ENCODE peak calls at places on chromosomes 4 and X, in ten cellular contexts. D is tibial nerve, B is GM23338, L is CD14-positive monocyte, T is upper lobe of left lung, Z is cardiac muscle cell, U is endothelial cell, Y is H9, P is spleen, E is neural progenitor cell. G is an unnamed sample.

GRCh38 chrX:54182194-54182863 is 725 bp downstream of the FAM120C start:
- DNase-seq in D (peak), B (peak), L (peak), T (peak), Z (peak), U (peak), Y (peak), P (peak), E (peak), G (peak)

GRCh38 chr4:17597517-17597916 is 16.9 kb upstream of the MED28 start:
- DNase-seq in D (no peak), B (peak), L (no peak), T (no peak), Z (peak), U (peak), Y (no peak), P (no peak), E (no peak), G (no peak)

GRCh38 chrX:1600406-1601050 is 9.1 kb downstream of the AKAP17A start:
- DNase-seq in D (peak), B (no peak), L (no peak), T (no peak), Z (no peak), U (no peak), Y (no peak), P (peak), E (no peak), G (peak)

GRCh38 chrX:107684956-107685385 is 56.7 kb downstream of the PRPS1 start:
- DNase-seq in D (peak), B (peak), L (peak), T (no peak), Z (peak), U (peak), Y (peak), P (peak), E (no peak), G (no peak)

GRCh38 chrX:2425281-2426071 is 75.3 kb downstream of the DHRSX start:
- DNase-seq in D (no peak), B (peak), L (no peak), T (no peak), Z (no peak), U (no peak), Y (peak), P (no peak), E (no peak), G (peak)

GRCh38 chrX:85622635-85623034 is 243.2 kb upstream of the POF1B start:
- DNase-seq in D (no peak), B (no peak), L (no peak), T (no peak), Z (no peak), U (no peak), Y (no peak), P (peak), E (no peak), G (no peak)

GRCh38 chr4:183504930-183505555 is at the start of gene ING2:
- DNase-seq in D (no peak), B (peak), L (no peak), T (peak), Z (no peak), U (no peak), Y (no peak), P (no peak), E (peak), G (no peak)

GRCh38 chr4:152243890-152244595 is 291.8 kb downstream of the FBXW7 start:
- DNase-seq in D (no peak), B (no peak), L (no peak), T (no peak), Z (peak), U (no peak), Y (no peak), P (no peak), E (no peak), G (no peak)

GRCh38 chr4:153639556-153640475 is 44.3 kb upstream of the TLR2 start:
- DNase-seq in D (no peak), B (peak), L (no peak), T (peak), Z (no peak), U (no peak), Y (no peak), P (no peak), E (no peak), G (no peak)

GRCh38 chr4:53653484-53654053 is 62.3 kb upstream of the LNX1 start:
- DNase-seq in D (no peak), B (no peak), L (no peak), T (no peak), Z (peak), U (no peak), Y (no peak), P (no peak), E (peak), G (no peak)

GRCh38 chr4:184666670-184667069 is 17.1 kb downstream of the PRIMPOL start:
- DNase-seq in D (no peak), B (no peak), L (no peak), T (no peak), Z (no peak), U (no peak), Y (no peak), P (no peak), E (no peak), G (no peak)

GRCh38 chrX:23845316-23845932 is 62.3 kb downstream of the APOO start:
- DNase-seq in D (no peak), B (no peak), L (no peak), T (no peak), Z (peak), U (no peak), Y (no peak), P (no peak), E (no peak), G (no peak)

GRCh38 chr4:8435656-8436121 is 4.8 kb downstream of the ACOX3 start:
- DNase-seq in D (no peak), B (peak), L (no peak), T (no peak), Z (peak), U (no peak), Y (no peak), P (no peak), E (no peak), G (no peak)

GRCh38 chr4:24896056-24896455 is 16.8 kb downstream of the CCDC149 start:
- DNase-seq in D (no peak), B (no peak), L (no peak), T (no peak), Z (no peak), U (no peak), Y (no peak), P (no peak), E (no peak), G (no peak)

GRCh38 chr4:75769044-75769443 is 44.7 kb downstream of the USO1 start:
- DNase-seq in D (no peak), B (no peak), L (no peak), T (no peak), Z (peak), U (no peak), Y (no peak), P (no peak), E (no peak), G (no peak)

GRCh38 chrX:141220342-141221008 is 21.8 kb downstream of the SPANXC start:
- DNase-seq in D (no peak), B (no peak), L (no peak), T (no peak), Z (peak), U (no peak), Y (no peak), P (no peak), E (no peak), G (no peak)

GRCh38 chr4:3635090-3635820 is 103.0 kb upstream of the LRPAP1 start:
- DNase-seq in D (no peak), B (no peak), L (no peak), T (peak), Z (no peak), U (no peak), Y (no peak), P (peak), E (no peak), G (no peak)

GRCh38 chrX:25968920-25969319 is 169.2 kb upstream of the MAGEB18 start:
- DNase-seq in D (no peak), B (peak), L (no peak), T (no peak), Z (peak), U (peak), Y (peak), P (no peak), E (peak), G (no peak)
- TF ChIP-seq CTCF in D (no peak), B (peak), L (no peak), T (no peak), Z (peak), U (peak), Y (peak), P (no peak), E (peak), G (no peak)

DNA sequence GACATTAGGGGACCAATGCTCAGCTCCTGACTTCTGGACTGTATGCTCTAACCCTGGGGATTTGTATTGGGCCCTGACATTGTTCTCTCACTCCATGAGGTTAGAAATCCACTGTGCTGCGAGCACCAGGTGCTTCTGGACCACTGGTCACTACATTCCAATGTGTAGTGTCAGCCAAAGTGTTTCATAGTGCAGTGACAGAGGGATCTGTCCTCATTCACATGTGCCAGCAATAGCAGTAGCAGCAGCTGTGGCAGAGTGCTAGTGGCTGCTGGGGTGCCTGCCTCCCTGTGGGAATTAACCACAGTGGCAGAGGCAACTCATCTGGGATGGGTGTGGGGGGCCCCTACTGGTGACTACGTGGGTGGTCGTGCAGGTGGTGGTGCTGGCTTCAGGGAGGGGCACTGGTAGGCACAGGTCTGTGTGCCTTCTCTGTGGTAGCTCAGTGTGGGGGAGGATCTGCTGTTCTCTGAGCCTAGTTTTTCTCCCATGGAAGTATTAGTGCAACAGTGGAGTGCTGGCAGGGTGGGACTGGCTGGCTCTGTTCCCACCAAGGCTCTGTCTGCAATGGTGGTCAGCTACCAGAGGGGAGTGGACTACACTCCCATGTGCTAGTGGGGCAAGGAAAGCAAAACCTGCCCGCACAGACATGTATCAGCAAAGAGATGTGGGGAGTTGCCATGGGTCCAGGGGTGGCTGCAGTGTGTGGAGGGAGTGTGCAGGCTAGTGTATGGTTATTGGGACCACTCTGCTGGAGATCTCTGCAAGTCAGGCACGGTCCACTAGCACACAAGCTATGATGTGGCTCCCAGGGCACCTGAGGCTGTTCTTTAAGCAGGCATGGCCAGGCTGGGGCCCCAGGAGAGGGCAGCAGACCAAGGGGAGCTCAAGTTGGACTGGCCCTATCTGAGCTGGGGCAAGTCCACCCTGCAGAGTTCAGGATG is 78.5 kb downstream of the SCLT1 start:
- DNase-seq in D (no peak), B (no peak), L (no peak), T (no peak), Z (no peak), U (no peak), Y (no peak), P (peak), E (no peak), G (no peak)
- TF ChIP-seq CTCF in D (no peak), B (peak), L (no peak), T (no peak), Z (no peak), U (no peak), Y (no peak), P (no peak), E (no peak), G (no peak)

DNA sequence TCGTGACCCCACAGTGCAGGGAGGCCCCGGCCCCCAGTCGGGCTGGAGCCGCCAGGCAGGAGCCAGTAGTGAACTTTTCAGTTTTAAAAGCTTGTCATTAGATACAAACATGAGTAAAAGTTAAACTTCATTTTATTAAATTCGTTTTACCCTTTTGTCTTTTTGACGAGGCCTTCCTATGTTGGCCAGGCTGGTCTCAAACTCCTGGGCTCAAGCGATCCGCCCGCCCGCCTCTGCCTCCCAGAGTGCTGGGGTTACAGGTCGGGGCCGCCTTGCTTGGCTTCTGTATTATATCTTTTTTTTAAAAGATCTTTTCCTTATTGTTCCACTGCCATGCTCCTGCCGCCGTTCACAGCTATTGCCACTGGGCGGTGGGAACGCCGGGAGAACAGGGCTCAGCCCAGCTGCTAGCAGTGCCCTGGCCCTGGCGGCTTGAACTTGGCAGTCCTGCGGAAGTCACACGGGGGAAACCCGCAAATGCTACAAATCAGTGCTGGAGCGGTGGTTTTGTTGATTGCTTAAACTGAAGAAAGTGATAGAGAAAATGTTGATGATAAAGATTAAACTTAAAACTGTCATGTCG is 968 bp upstream of the NELFA start:
- DNase-seq in D (no peak), B (peak), L (peak), T (peak), Z (peak), U (peak), Y (peak), P (peak), E (peak), G (no peak)
- TF ChIP-seq CTCF in D (no peak), B (peak), L (no peak), T (no peak), Z (peak), U (no peak), Y (peak), P (peak), E (peak), G (no peak)

GRCh38 chrX:3712080-3712869 is 1.2 kb downstream of the PRKX start:
- DNase-seq in D (no peak), B (peak), L (no peak), T (no peak), Z (peak), U (peak), Y (no peak), P (peak), E (peak), G (no peak)

GRCh38 chrX:3712870-3713224 is 602 bp downstream of the PRKX start:
- DNase-seq in D (no peak), B (no peak), L (peak), T (no peak), Z (no peak), U (no peak), Y (no peak), P (peak), E (no peak), G (no peak)

GRCh38 chrX:3711331-3711917 is 2.0 kb downstream of the PRKX start:
- DNase-seq in D (no peak), B (no peak), L (no peak), T (no peak), Z (no peak), U (no peak), Y (no peak), P (peak), E (no peak), G (no peak)

GRCh38 chrX:3713937-3714434 is 537 bp upstream of the PRKX start:
- DNase-seq in D (no peak), B (peak), L (no peak), T (no peak), Z (no peak), U (no peak), Y (peak), P (no peak), E (peak), G (no peak)

DNA sequence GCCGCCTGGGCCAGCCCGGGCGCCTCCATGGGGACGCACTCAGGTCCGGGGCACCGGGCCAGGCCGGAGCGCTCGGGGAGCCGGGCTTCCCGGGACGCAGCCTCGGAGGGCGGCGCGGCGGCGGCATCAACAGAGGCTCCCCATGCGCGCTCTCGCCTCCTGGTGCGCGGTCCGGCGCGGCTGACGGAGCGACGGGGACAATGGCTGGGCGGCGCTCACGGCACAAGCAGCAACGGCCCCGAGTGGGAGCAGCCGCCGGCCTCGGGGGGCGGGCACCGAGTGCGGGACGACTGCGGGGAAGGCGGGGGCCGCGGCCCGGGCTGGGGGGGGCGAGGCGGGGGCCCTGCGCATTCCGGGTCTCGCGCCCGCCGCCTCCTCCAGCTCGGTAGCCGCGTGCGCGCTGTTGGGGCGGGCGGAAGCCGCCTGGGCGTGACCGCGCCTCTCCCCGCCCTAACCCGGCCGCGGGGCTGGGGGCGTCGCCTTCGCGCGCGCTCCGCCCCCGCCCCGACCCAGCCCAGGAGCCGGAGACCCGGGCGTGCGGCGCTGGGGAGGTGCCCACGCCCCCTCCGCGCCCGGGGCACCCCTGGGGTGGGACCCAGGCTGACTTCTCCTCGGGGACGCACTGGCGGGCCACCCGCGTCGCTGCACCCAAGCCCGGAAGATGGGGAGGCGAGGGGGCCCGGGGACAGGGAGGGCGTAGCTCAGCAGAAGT is at the start of gene PRKX:
- DNase-seq in D (no peak), B (peak), L (peak), T (peak), Z (peak), U (peak), Y (peak), P (peak), E (peak), G (peak)
- TF ChIP-seq CTCF in D (no peak), B (no peak), L (no peak), T (no peak), Z (no peak), U (no peak), Y (no peak), P (no peak), E (no peak), G (no peak)

GRCh38 chrX:41863343-41864203 is 59.8 kb downstream of the CASK start:
- DNase-seq in D (no peak), B (no peak), L (no peak), T (no peak), Z (no peak), U (no peak), Y (no peak), P (no peak), E (no peak), G (no peak)
- TF ChIP-seq CTCF in D (no peak), B (peak), L (no peak), T (no peak), Z (no peak), U (no peak), Y (peak), P (peak), E (no peak), G (no peak)

GRCh38 chrX:149871940-149872339 is 9.0 kb upstream of the MAGEA8 start:
- DNase-seq in D (no peak), B (peak), L (no peak), T (no peak), Z (peak), U (peak), Y (peak), P (peak), E (peak), G (no peak)
- TF ChIP-seq CTCF in D (no peak), B (peak), L (peak), T (peak), Z (peak), U (peak), Y (peak), P (no peak), E (peak), G (peak)

GRCh38 chrX:16528620-16529019 is 121.3 kb upstream of the S100G start:
- DNase-seq in D (no peak), B (no peak), L (no peak), T (no peak), Z (no peak), U (no peak), Y (no peak), P (no peak), E (no peak), G (no peak)

GRCh38 chrX:16524327-16524726 is 125.6 kb upstream of the S100G start:
- DNase-seq in D (no peak), B (no peak), L (no peak), T (no peak), Z (no peak), U (no peak), Y (no peak), P (no peak), E (no peak), G (no peak)

GRCh38 chrX:16526003-16526402 is 124.0 kb upstream of the S100G start:
- DNase-seq in D (no peak), B (no peak), L (no peak), T (no peak), Z (no peak), U (no peak), Y (no peak), P (no peak), E (no peak), G (no peak)
- TF ChIP-seq CTCF in D (no peak), B (no peak), L (no peak), T (no peak), Z (no peak), U (no peak), Y (no peak), P (no peak), E (no peak), G (no peak)

GRCh38 chr4:19736968-19737756 is 514.5 kb upstream of the SLIT2 start:
- DNase-seq in D (no peak), B (no peak), L (no peak), T (no peak), Z (peak), U (no peak), Y (no peak), P (no peak), E (peak), G (no peak)

GRCh38 chr4:19735012-19735411 is 516.7 kb upstream of the SLIT2 start:
- DNase-seq in D (no peak), B (no peak), L (no peak), T (no peak), Z (peak), U (no peak), Y (no peak), P (no peak), E (no peak), G (no peak)

DNA sequence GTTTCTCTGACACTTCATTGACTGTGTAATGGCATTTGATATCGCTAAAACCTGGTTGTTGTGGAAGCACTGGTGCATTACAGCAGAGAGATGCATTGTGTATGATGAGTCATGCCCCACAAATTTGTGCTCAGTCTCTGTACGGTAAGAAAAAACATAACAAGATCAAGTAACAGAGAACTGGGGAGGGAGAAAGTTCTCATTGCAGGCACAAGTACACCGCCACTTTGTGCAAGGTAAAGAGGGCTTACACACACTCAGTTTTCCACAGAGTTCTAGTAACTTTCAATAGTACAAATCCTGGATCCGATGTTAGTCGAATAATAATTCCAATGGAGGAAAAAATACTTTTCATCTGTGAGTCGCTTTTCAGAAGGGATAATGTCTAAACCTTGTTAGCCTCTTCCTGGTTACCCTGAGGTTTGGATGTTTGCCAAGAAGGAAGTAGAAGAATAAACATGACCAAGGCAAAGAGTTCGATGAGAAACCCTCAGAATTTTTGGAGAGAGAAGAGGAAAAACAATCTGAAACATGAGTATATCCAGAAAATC is 512.5 kb upstream of the SLIT2 start:
- DNase-seq in D (no peak), B (no peak), L (no peak), T (no peak), Z (peak), U (no peak), Y (no peak), P (no peak), E (no peak), G (no peak)
- TF ChIP-seq CTCF in D (no peak), B (no peak), L (no peak), T (no peak), Z (no peak), U (no peak), Y (no peak), P (no peak), E (no peak), G (no peak)

G was measured in osteocyte.